ENCODE peak calls at places on chromosome 18, in five cellular contexts. One of them, this sample, is unnamed.

GRCh38 chr18:79876497-79876896 is 75.0 kb downstream of the SLC66A2 start:
- DNase-seq in foreskin fibroblast: no peak
- DNase-seq in fibroblast of the aortic adventitia: no peak
- DNase-seq in bronchial epithelial cell: no peak
- DNase-seq in cardiac fibroblast: no peak
- DNase-seq in this sample: no peak

GRCh38 chr18:79786304-79786703 is 11.4 kb upstream of the KCNG2 start:
- DNase-seq in fibroblast of the aortic adventitia: no peak
- DNase-seq in foreskin fibroblast: no peak
- DNase-seq in cardiac fibroblast: no peak
- DNase-seq in bronchial epithelial cell: no peak
- DNase-seq in this sample: no peak

GRCh38 chr18:3593381-3593903 is 143.5 kb downstream of the TGIF1 start:
- DNase-seq in cardiac fibroblast: no peak
- DNase-seq in fibroblast of the aortic adventitia: peak; percentile 91
- DNase-seq in bronchial epithelial cell: peak; percentile 91
- DNase-seq in foreskin fibroblast: no peak
- DNase-seq in this sample: peak; percentile 95

GRCh38 chr18:3032721-3033120 is 19.8 kb upstream of the LPIN2 start:
- DNase-seq in bronchial epithelial cell: no peak
- DNase-seq in foreskin fibroblast: no peak
- DNase-seq in cardiac fibroblast: no peak
- DNase-seq in fibroblast of the aortic adventitia: no peak
- DNase-seq in this sample: no peak

GRCh38 chr18:8858888-8859511 is 153.6 kb downstream of the MTCL1 start:
- DNase-seq in cardiac fibroblast: peak; percentile 97
- DNase-seq in bronchial epithelial cell: peak; percentile 99
- DNase-seq in fibroblast of the aortic adventitia: peak; percentile 99
- DNase-seq in foreskin fibroblast: peak; percentile 91
- DNase-seq in this sample: peak; percentile 93

GRCh38 chr18:55316615-55317184 is 271.3 kb downstream of the TCF4 start:
- DNase-seq in cardiac fibroblast: no peak
- DNase-seq in foreskin fibroblast: no peak
- DNase-seq in fibroblast of the aortic adventitia: no peak
- DNase-seq in bronchial epithelial cell: no peak
- DNase-seq in this sample: no peak

GRCh38 chr18:80198391-80198790 is 48.9 kb downstream of the PARD6G start:
- DNase-seq in bronchial epithelial cell: no peak
- DNase-seq in foreskin fibroblast: no peak
- DNase-seq in fibroblast of the aortic adventitia: no peak
- DNase-seq in cardiac fibroblast: no peak
- DNase-seq in this sample: no peak

GRCh38 chr18:33195795-33196194 is 244.7 kb downstream of the CCDC178 start:
- DNase-seq in cardiac fibroblast: no peak
- DNase-seq in foreskin fibroblast: no peak
- DNase-seq in bronchial epithelial cell: no peak
- DNase-seq in fibroblast of the aortic adventitia: no peak
- DNase-seq in this sample: no peak

GRCh38 chr18:73901151-73901550 is 246.5 kb downstream of the FBXO15 start:
- DNase-seq in bronchial epithelial cell: no peak
- DNase-seq in cardiac fibroblast: no peak
- DNase-seq in fibroblast of the aortic adventitia: no peak
- DNase-seq in foreskin fibroblast: no peak
- DNase-seq in this sample: no peak

GRCh38 chr18:37403100-37403781 is 162.4 kb downstream of the CELF4 start:
- DNase-seq in bronchial epithelial cell: peak; percentile 20
- DNase-seq in fibroblast of the aortic adventitia: peak; percentile 43
- DNase-seq in cardiac fibroblast: peak; percentile 86
- DNase-seq in foreskin fibroblast: peak; percentile 92
- DNase-seq in this sample: peak; percentile 23

GRCh38 chr18:23721711-23722479 is 32.6 kb downstream of the LAMA3 start:
- DNase-seq in bronchial epithelial cell: no peak
- DNase-seq in fibroblast of the aortic adventitia: peak; percentile 57
- DNase-seq in foreskin fibroblast: peak; percentile 23
- DNase-seq in cardiac fibroblast: peak; percentile 33
- DNase-seq in this sample: peak; percentile 7

GRCh38 chr18:58559427-58560186 is 69.3 kb downstream of the ALPK2 start:
- DNase-seq in cardiac fibroblast: no peak
- DNase-seq in foreskin fibroblast: no peak
- DNase-seq in fibroblast of the aortic adventitia: no peak
- DNase-seq in bronchial epithelial cell: no peak
- DNase-seq in this sample: peak; percentile 20

GRCh38 chr18:24726727-24727539 is 266.5 kb downstream of the HRH4 start:
- DNase-seq in cardiac fibroblast: peak; percentile 88
- DNase-seq in foreskin fibroblast: peak; percentile 64
- DNase-seq in fibroblast of the aortic adventitia: peak; percentile 90
- DNase-seq in bronchial epithelial cell: peak; percentile 58
- DNase-seq in this sample: peak; percentile 77

GRCh38 chr18:55233850-55234249 is 274.6 kb upstream of the CCDC68 start:
- DNase-seq in foreskin fibroblast: peak; percentile 59
- DNase-seq in cardiac fibroblast: peak; percentile 53
- DNase-seq in bronchial epithelial cell: no peak
- DNase-seq in fibroblast of the aortic adventitia: peak; percentile 21
- DNase-seq in this sample: no peak

GRCh38 chr18:57803119-57803969 is at the start of gene ATP8B1:
- DNase-seq in foreskin fibroblast: peak; percentile 76
- DNase-seq in cardiac fibroblast: peak; percentile 82
- DNase-seq in bronchial epithelial cell: peak; percentile 81
- DNase-seq in fibroblast of the aortic adventitia: peak; percentile 74
- DNase-seq in this sample: peak; percentile 82

GRCh38 chr18:70907673-70908072 is 618.8 kb downstream of the SOCS6 start:
- DNase-seq in fibroblast of the aortic adventitia: peak; percentile 26
- DNase-seq in bronchial epithelial cell: no peak
- DNase-seq in foreskin fibroblast: no peak
- DNase-seq in cardiac fibroblast: peak; percentile 0
- DNase-seq in this sample: peak; percentile 6

GRCh38 chr18:51621103-51621969 is 423.9 kb upstream of the MEX3C start:
- DNase-seq in cardiac fibroblast: peak; percentile 83
- DNase-seq in foreskin fibroblast: peak; percentile 3
- DNase-seq in bronchial epithelial cell: peak; percentile 61
- DNase-seq in fibroblast of the aortic adventitia: peak; percentile 63
- DNase-seq in this sample: peak; percentile 55

GRCh38 chr18:31493941-31494340 is 4.0 kb upstream of the DSG2 start:
- DNase-seq in cardiac fibroblast: no peak
- DNase-seq in bronchial epithelial cell: no peak
- DNase-seq in foreskin fibroblast: no peak
- DNase-seq in fibroblast of the aortic adventitia: no peak
- DNase-seq in this sample: no peak

GRCh38 chr18:4631239-4631638 is 176.1 kb upstream of the DLGAP1 start:
- DNase-seq in fibroblast of the aortic adventitia: no peak
- DNase-seq in cardiac fibroblast: no peak
- DNase-seq in bronchial epithelial cell: no peak
- DNase-seq in foreskin fibroblast: no peak
- DNase-seq in this sample: no peak

GRCh38 chr18:30361864-30362540 is 680.5 kb downstream of the DSC3 start:
- DNase-seq in cardiac fibroblast: no peak
- DNase-seq in fibroblast of the aortic adventitia: no peak
- DNase-seq in bronchial epithelial cell: no peak
- DNase-seq in foreskin fibroblast: no peak
- DNase-seq in this sample: no peak

GRCh38 chr18:70169747-70170146 is 35.7 kb downstream of the RTTN start:
- DNase-seq in fibroblast of the aortic adventitia: no peak
- DNase-seq in foreskin fibroblast: no peak
- DNase-seq in cardiac fibroblast: no peak
- DNase-seq in bronchial epithelial cell: no peak
- DNase-seq in this sample: no peak

GRCh38 chr18:63073481-63073880 is 246.1 kb downstream of the BCL2 start:
- DNase-seq in fibroblast of the aortic adventitia: no peak
- DNase-seq in bronchial epithelial cell: no peak
- DNase-seq in foreskin fibroblast: no peak
- DNase-seq in cardiac fibroblast: no peak
- DNase-seq in this sample: no peak

GRCh38 chr18:79614211-79615028 is 65.2 kb upstream of the CTDP1 start:
- DNase-seq in fibroblast of the aortic adventitia: no peak
- DNase-seq in foreskin fibroblast: no peak
- DNase-seq in bronchial epithelial cell: no peak
- DNase-seq in cardiac fibroblast: no peak
- DNase-seq in this sample: no peak

GRCh38 chr18:3452750-3453539 is 3.0 kb downstream of the TGIF1 start:
- DNase-seq in cardiac fibroblast: peak; percentile 34
- DNase-seq in bronchial epithelial cell: peak; percentile 52
- DNase-seq in foreskin fibroblast: no peak
- DNase-seq in fibroblast of the aortic adventitia: peak; percentile 48
- DNase-seq in this sample: peak; percentile 48

GRCh38 chr18:58960946-58961722 is 96.5 kb downstream of the ZNF532 start:
- DNase-seq in fibroblast of the aortic adventitia: peak; percentile 91
- DNase-seq in foreskin fibroblast: no peak
- DNase-seq in bronchial epithelial cell: no peak
- DNase-seq in cardiac fibroblast: peak; percentile 59
- DNase-seq in this sample: no peak

GRCh38 chr18:799943-800342 is 12.1 kb downstream of the YES1 start:
- DNase-seq in cardiac fibroblast: no peak
- DNase-seq in bronchial epithelial cell: no peak
- DNase-seq in foreskin fibroblast: no peak
- DNase-seq in fibroblast of the aortic adventitia: no peak
- DNase-seq in this sample: no peak

GRCh38 chr18:26487437-26487836 is 60.9 kb downstream of the KCTD1 start:
- DNase-seq in cardiac fibroblast: no peak
- DNase-seq in bronchial epithelial cell: peak; percentile 98
- DNase-seq in fibroblast of the aortic adventitia: no peak
- DNase-seq in foreskin fibroblast: no peak
- DNase-seq in this sample: no peak

GRCh38 chr18:811192-812122 is 585 bp downstream of the YES1 start:
- DNase-seq in foreskin fibroblast: no peak
- DNase-seq in bronchial epithelial cell: peak; percentile 42
- DNase-seq in cardiac fibroblast: peak; percentile 27
- DNase-seq in fibroblast of the aortic adventitia: peak; percentile 40
- DNase-seq in this sample: peak; percentile 28

GRCh38 chr18:2087877-2088673 is 483.2 kb downstream of the METTL4 start:
- DNase-seq in cardiac fibroblast: peak; percentile 85
- DNase-seq in bronchial epithelial cell: peak; percentile 73
- DNase-seq in fibroblast of the aortic adventitia: peak; percentile 83
- DNase-seq in foreskin fibroblast: no peak
- DNase-seq in this sample: no peak

GRCh38 chr18:24369420-24369819 is 28.2 kb downstream of the OSBPL1A start:
- DNase-seq in foreskin fibroblast: peak; percentile 16
- DNase-seq in cardiac fibroblast: peak; percentile 14
- DNase-seq in bronchial epithelial cell: no peak
- DNase-seq in fibroblast of the aortic adventitia: no peak
- DNase-seq in this sample: peak; percentile 61

GRCh38 chr18:74289137-74289536 is 2.6 kb downstream of the CYB5A start:
- DNase-seq in foreskin fibroblast: peak; percentile 35
- DNase-seq in bronchial epithelial cell: peak; percentile 26
- DNase-seq in cardiac fibroblast: peak; percentile 49
- DNase-seq in fibroblast of the aortic adventitia: peak; percentile 68
- DNase-seq in this sample: no peak

GRCh38 chr18:52435301-52435700 is 95.3 kb downstream of the DCC start:
- DNase-seq in foreskin fibroblast: no peak
- DNase-seq in fibroblast of the aortic adventitia: no peak
- DNase-seq in cardiac fibroblast: no peak
- DNase-seq in bronchial epithelial cell: no peak
- DNase-seq in this sample: no peak

GRCh38 chr18:24672165-24672950 is 211.9 kb downstream of the HRH4 start:
- DNase-seq in fibroblast of the aortic adventitia: no peak
- DNase-seq in bronchial epithelial cell: no peak
- DNase-seq in foreskin fibroblast: no peak
- DNase-seq in cardiac fibroblast: no peak
- DNase-seq in this sample: no peak

GRCh38 chr18:58649966-58650816 is 21.1 kb upstream of the MALT1 start:
- DNase-seq in cardiac fibroblast: no peak
- DNase-seq in bronchial epithelial cell: no peak
- DNase-seq in fibroblast of the aortic adventitia: peak; percentile 43
- DNase-seq in foreskin fibroblast: no peak
- DNase-seq in this sample: no peak

GRCh38 chr18:69480460-69480859 is 79.8 kb downstream of the DOK6 start:
- DNase-seq in foreskin fibroblast: no peak
- DNase-seq in bronchial epithelial cell: no peak
- DNase-seq in cardiac fibroblast: no peak
- DNase-seq in fibroblast of the aortic adventitia: no peak
- DNase-seq in this sample: no peak

GRCh38 chr18:26646897-26647296 is 98.5 kb upstream of the KCTD1 start:
- DNase-seq in foreskin fibroblast: no peak
- DNase-seq in bronchial epithelial cell: peak; percentile 29
- DNase-seq in cardiac fibroblast: no peak
- DNase-seq in fibroblast of the aortic adventitia: no peak
- DNase-seq in this sample: no peak

GRCh38 chr18:13216092-13216582 is 2.4 kb upstream of the LDLRAD4 start:
- DNase-seq in fibroblast of the aortic adventitia: peak; percentile 60
- DNase-seq in foreskin fibroblast: peak; percentile 48
- DNase-seq in bronchial epithelial cell: peak; percentile 44
- DNase-seq in cardiac fibroblast: peak; percentile 62
- DNase-seq in this sample: peak; percentile 71
- H3K4me3 ChIP-seq in fibroblast of the aortic adventitia: no peak overlapping the region
- H3K4me3 ChIP-seq in foreskin fibroblast: no peak overlapping the region
- H3K4me3 ChIP-seq in bronchial epithelial cell: no peak overlapping the region
- H3K4me3 ChIP-seq in cardiac fibroblast: no peak overlapping the region
- H3K4me3 ChIP-seq in this sample: no peak overlapping the region

DNA sequence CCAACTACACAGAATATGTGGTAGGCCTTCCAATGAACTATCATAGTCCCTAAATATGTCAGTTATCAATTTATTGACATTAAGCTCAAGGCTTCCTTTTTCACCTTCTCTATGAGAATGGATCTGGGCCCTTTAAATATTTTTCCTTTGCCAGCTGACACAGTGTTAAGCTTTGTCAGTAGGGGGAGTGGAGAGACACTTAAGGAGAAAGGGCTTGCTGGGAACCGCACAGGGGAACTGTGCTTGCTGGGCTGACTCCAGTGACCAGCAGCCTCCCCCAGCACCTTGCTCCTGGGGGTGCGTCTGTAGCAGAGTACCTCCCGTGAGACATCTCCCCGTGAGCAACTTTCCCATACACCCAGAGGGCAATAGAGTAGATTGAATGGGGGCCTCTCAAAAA is 6.5 kb upstream of the PTPN2 start:
- DNase-seq in foreskin fibroblast: no peak
- DNase-seq in bronchial epithelial cell: no peak
- DNase-seq in cardiac fibroblast: peak; percentile 22
- DNase-seq in fibroblast of the aortic adventitia: peak; percentile 20
- DNase-seq in this sample: no peak
- TF ChIP-seq CTCF in foreskin fibroblast: peak; percentile 17
- TF ChIP-seq CTCF in bronchial epithelial cell: no peak
- TF ChIP-seq CTCF in cardiac fibroblast: peak; percentile 28
- TF ChIP-seq CTCF in fibroblast of the aortic adventitia: peak; percentile 24
- TF ChIP-seq CTCF in this sample: peak; percentile 23

GRCh38 chr18:35291166-35291565 is 1.1 kb upstream of the ZSCAN30 start:
- DNase-seq in foreskin fibroblast: no peak
- DNase-seq in fibroblast of the aortic adventitia: no peak
- DNase-seq in bronchial epithelial cell: no peak
- DNase-seq in cardiac fibroblast: no peak
- DNase-seq in this sample: no peak
- H3K4me3 ChIP-seq in foreskin fibroblast: peak overlapping the region; percentile 84
- H3K4me3 ChIP-seq in fibroblast of the aortic adventitia: peak overlapping the region; percentile 92
- H3K4me3 ChIP-seq in bronchial epithelial cell: peak overlapping the region; percentile 67
- H3K4me3 ChIP-seq in cardiac fibroblast: peak overlapping the region; percentile 86
- H3K4me3 ChIP-seq in this sample: peak overlapping the region; percentile 83

DNA sequence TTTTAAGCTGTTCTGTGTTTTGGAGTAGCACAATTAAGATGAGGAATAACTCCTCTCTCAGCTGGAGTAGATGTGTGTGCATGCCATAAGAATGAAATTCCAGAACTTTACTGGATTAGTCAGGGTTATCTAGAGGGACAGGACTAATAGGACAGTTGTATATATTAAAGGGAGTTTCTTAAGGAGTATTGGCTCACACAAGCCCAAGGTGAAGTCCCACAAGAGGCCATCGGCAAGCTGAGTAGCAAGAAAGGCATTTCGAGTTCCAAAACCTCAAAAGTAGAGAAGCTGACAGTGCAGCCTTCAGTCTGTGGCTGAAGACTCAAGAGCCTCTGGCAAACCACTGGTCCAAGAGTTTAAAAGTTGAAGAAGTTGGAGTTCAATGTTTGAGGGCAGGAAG is 113.7 kb downstream of the RIT2 start:
- DNase-seq in bronchial epithelial cell: no peak
- DNase-seq in cardiac fibroblast: no peak
- DNase-seq in fibroblast of the aortic adventitia: no peak
- DNase-seq in foreskin fibroblast: no peak
- DNase-seq in this sample: peak; percentile 1
- TF ChIP-seq CTCF in bronchial epithelial cell: no peak
- TF ChIP-seq CTCF in cardiac fibroblast: no peak
- TF ChIP-seq CTCF in fibroblast of the aortic adventitia: no peak
- TF ChIP-seq CTCF in foreskin fibroblast: no peak
- TF ChIP-seq CTCF in this sample: no peak

This sample was measured in astrocyte of the spinal cord.